ENCODE peak calls at places on chromosomes 6 and 20, in six cellular contexts. Q is testis, W is Kasumi-1, C is hypothalamus, X is HEK293T, G is neural crest cell. D is an unnamed sample.
A peak's percentile ranks its signal among the peaks of the same experiment; 100 is the strongest.

GRCh38 chr6:106746660-106747059 is 117.3 kb downstream of the QRSL1 start:
- DNase-seq in W (no peak), X (no peak), C (no peak), Q (no peak), G (no peak), D (no peak)

GRCh38 chr6:137868721-137869631 is 1.9 kb downstream of the TNFAIP3 start:
- DNase-seq in C (no peak), W (no peak), Q (no peak), X (no peak), G (no peak), D (no peak)

GRCh38 chr6:14283600-14284235 is 166.1 kb downstream of the CD83 start:
- DNase-seq in G (no peak), X (no peak), Q (no peak), C (no peak), W (no peak), D (no peak)

GRCh38 chr6:9458424-9458823 is 956.5 kb downstream of the TFAP2A start:
- DNase-seq in Q (no peak), G (no peak), W (no peak), X (no peak), C (no peak), D (no peak)

GRCh38 chr20:3101737-3102574 is 17.4 kb upstream of the AVP start:
- DNase-seq in X (no peak), C (no peak), W (no peak), Q (no peak), G (no peak), D (no peak)

GRCh38 chr20:62246872-62247652 is 8.7 kb downstream of the OSBPL2 start:
- DNase-seq in C (no peak), W (no peak), Q (peak; percentile 79), G (no peak), X (no peak), D (no peak)

GRCh38 chr6:42153921-42154320 is 11.5 kb upstream of the C6orf132 start:
- DNase-seq in G (no peak), Q (no peak), C (no peak), W (no peak), X (no peak), D (no peak)

GRCh38 chr20:63317061-63317460 is 24.1 kb downstream of the COL20A1 start:
- DNase-seq in W (no peak), G (no peak), X (no peak), Q (no peak), C (no peak), D (no peak)

GRCh38 chr6:10084276-10084993 is 330.4 kb downstream of the TFAP2A start:
- DNase-seq in Q (no peak), C (no peak), G (no peak), W (no peak), X (no peak), D (no peak)

GRCh38 chr20:64278319-64278681 is 22.8 kb downstream of the PCMTD2 start:
- DNase-seq in G (no peak), W (no peak), C (no peak), Q (no peak), X (no peak), D (no peak)

GRCh38 chr6:137659871-137660270 is 165.7 kb upstream of the OLIG3 start:
- DNase-seq in X (no peak), W (no peak), C (no peak), G (no peak), Q (no peak), D (no peak)

GRCh38 chr6:72944660-72945059 is 280.6 kb downstream of the KHDC1L start:
- DNase-seq in W (no peak), Q (no peak), G (no peak), C (no peak), X (no peak), D (no peak)

GRCh38 chr6:8075185-8075584 is 11.0 kb upstream of the BLOC1S5 start:
- DNase-seq in W (peak; percentile 14), X (no peak), G (no peak), C (no peak), Q (no peak), D (no peak)

GRCh38 chr6:22613695-22614094 is 44.3 kb downstream of the HDGFL1 start:
- DNase-seq in Q (no peak), X (no peak), G (no peak), W (no peak), C (no peak), D (no peak)

GRCh38 chr6:145813285-145814034 is 1.1 kb downstream of the FBXO30 start:
- DNase-seq in G (no peak), W (peak; percentile 64), Q (no peak), C (no peak), X (peak; percentile 8), D (no peak)

D was measured in mesenteric fat pad.